ENCODE peak calls at places on chromosomes 3 and 15, in seven cellular contexts. One of them, this sample, is unnamed.

GRCh38 chr3:2823016-2823415 is 287.2 kb downstream of the IL5RA start:
- DNase-seq in neural progenitor cell: no peak
- DNase-seq in upper lobe of right lung: no peak
- DNase-seq in RWPE2: no peak
- DNase-seq in thoracic aorta: no peak
- DNase-seq in A549: no peak
- DNase-seq in fibroblast of lung: no peak
- DNase-seq in this sample: no peak

GRCh38 chr15:89136084-89136806 is 48.0 kb downstream of the ABHD2 start:
- DNase-seq in RWPE2: no peak
- DNase-seq in neural progenitor cell: no peak
- DNase-seq in upper lobe of right lung: no peak
- DNase-seq in thoracic aorta: no peak
- DNase-seq in A549: no peak
- DNase-seq in fibroblast of lung: no peak
- DNase-seq in this sample: no peak

GRCh38 chr3:115960799-115961198 is 337.5 kb downstream of the GAP43 start:
- DNase-seq in neural progenitor cell: no peak
- DNase-seq in RWPE2: no peak
- DNase-seq in A549: no peak
- DNase-seq in upper lobe of right lung: no peak
- DNase-seq in fibroblast of lung: no peak
- DNase-seq in thoracic aorta: no peak
- DNase-seq in this sample: no peak

GRCh38 chr3:59784164-59784563 is 734.3 kb upstream of the CFAP20DC start:
- DNase-seq in upper lobe of right lung: no peak
- DNase-seq in A549: no peak
- DNase-seq in fibroblast of lung: no peak
- DNase-seq in thoracic aorta: no peak
- DNase-seq in neural progenitor cell: no peak
- DNase-seq in RWPE2: no peak
- DNase-seq in this sample: no peak

GRCh38 chr3:171480526-171480925 is 20.3 kb upstream of the TNIK start:
- DNase-seq in neural progenitor cell: no peak
- DNase-seq in fibroblast of lung: no peak
- DNase-seq in thoracic aorta: no peak
- DNase-seq in A549: no peak
- DNase-seq in upper lobe of right lung: no peak
- DNase-seq in RWPE2: no peak
- DNase-seq in this sample: no peak

GRCh38 chr15:66698318-66698961 is 3.6 kb upstream of the SMAD6 start:
- DNase-seq in A549: peak; percentile 93
- DNase-seq in thoracic aorta: peak; percentile 42
- DNase-seq in neural progenitor cell: peak; percentile 91
- DNase-seq in upper lobe of right lung: peak; percentile 84
- DNase-seq in RWPE2: no peak
- DNase-seq in fibroblast of lung: peak; percentile 74
- DNase-seq in this sample: no peak

GRCh38 chr3:16802382-16802781 is 82.4 kb upstream of the PLCL2 start:
- DNase-seq in RWPE2: no peak
- DNase-seq in neural progenitor cell: no peak
- DNase-seq in A549: no peak
- DNase-seq in fibroblast of lung: no peak
- DNase-seq in thoracic aorta: no peak
- DNase-seq in upper lobe of right lung: no peak
- DNase-seq in this sample: no peak

GRCh38 chr3:170076715-170077238 is 39.0 kb downstream of the GPR160 start:
- DNase-seq in upper lobe of right lung: no peak
- DNase-seq in neural progenitor cell: no peak
- DNase-seq in RWPE2: no peak
- DNase-seq in A549: no peak
- DNase-seq in fibroblast of lung: peak; percentile 69
- DNase-seq in thoracic aorta: no peak
- DNase-seq in this sample: no peak

GRCh38 chr3:156630081-156630772 is 44.2 kb upstream of the TIPARP start:
- DNase-seq in thoracic aorta: no peak
- DNase-seq in neural progenitor cell: peak; percentile 19
- DNase-seq in A549: no peak
- DNase-seq in fibroblast of lung: no peak
- DNase-seq in RWPE2: no peak
- DNase-seq in upper lobe of right lung: no peak
- DNase-seq in this sample: no peak

GRCh38 chr15:38696120-38696727 is 131.6 kb upstream of the RASGRP1 start:
- DNase-seq in A549: no peak
- DNase-seq in fibroblast of lung: no peak
- DNase-seq in neural progenitor cell: no peak
- DNase-seq in RWPE2: no peak
- DNase-seq in upper lobe of right lung: no peak
- DNase-seq in thoracic aorta: no peak
- DNase-seq in this sample: no peak

GRCh38 chr3:16927485-16927884 is 42.7 kb downstream of the PLCL2 start:
- DNase-seq in thoracic aorta: no peak
- DNase-seq in A549: no peak
- DNase-seq in upper lobe of right lung: no peak
- DNase-seq in fibroblast of lung: no peak
- DNase-seq in neural progenitor cell: no peak
- DNase-seq in RWPE2: no peak
- DNase-seq in this sample: no peak

GRCh38 chr15:48976444-48977088 is 12.8 kb upstream of the SHC4 start:
- DNase-seq in thoracic aorta: no peak
- DNase-seq in neural progenitor cell: no peak
- DNase-seq in A549: no peak
- DNase-seq in RWPE2: no peak
- DNase-seq in fibroblast of lung: no peak
- DNase-seq in upper lobe of right lung: no peak
- DNase-seq in this sample: no peak

GRCh38 chr15:71496336-71496955 is 313.9 kb upstream of the NR2E3 start:
- DNase-seq in A549: no peak
- DNase-seq in upper lobe of right lung: no peak
- DNase-seq in thoracic aorta: no peak
- DNase-seq in fibroblast of lung: peak; percentile 25
- DNase-seq in RWPE2: no peak
- DNase-seq in neural progenitor cell: no peak
- DNase-seq in this sample: no peak

GRCh38 chr3:13268120-13268519 is 152.0 kb downstream of the NUP210 start:
- DNase-seq in RWPE2: no peak
- DNase-seq in neural progenitor cell: no peak
- DNase-seq in A549: no peak
- DNase-seq in upper lobe of right lung: no peak
- DNase-seq in fibroblast of lung: no peak
- DNase-seq in thoracic aorta: no peak
- DNase-seq in this sample: no peak

GRCh38 chr3:143820466-143821221 is 27.6 kb downstream of the SLC9A9 start:
- DNase-seq in fibroblast of lung: no peak
- DNase-seq in neural progenitor cell: no peak
- DNase-seq in A549: no peak
- DNase-seq in upper lobe of right lung: no peak
- DNase-seq in thoracic aorta: no peak
- DNase-seq in RWPE2: no peak
- DNase-seq in this sample: no peak

GRCh38 chr3:197750396-197750831 is 731 bp downstream of the FYTTD1 start:
- DNase-seq in fibroblast of lung: peak; percentile 67
- DNase-seq in neural progenitor cell: peak; percentile 83
- DNase-seq in RWPE2: peak; percentile 67
- DNase-seq in A549: peak; percentile 66
- DNase-seq in upper lobe of right lung: peak; percentile 85
- DNase-seq in thoracic aorta: peak; percentile 12
- DNase-seq in this sample: peak; percentile 40

GRCh38 chr3:178152988-178153387 is 383.2 kb upstream of the KCNMB2 start:
- DNase-seq in upper lobe of right lung: no peak
- DNase-seq in thoracic aorta: no peak
- DNase-seq in neural progenitor cell: no peak
- DNase-seq in RWPE2: no peak
- DNase-seq in fibroblast of lung: no peak
- DNase-seq in A549: no peak
- DNase-seq in this sample: no peak

GRCh38 chr3:171342200-171342599 is 118.0 kb downstream of the TNIK start:
- DNase-seq in A549: no peak
- DNase-seq in thoracic aorta: no peak
- DNase-seq in neural progenitor cell: no peak
- DNase-seq in upper lobe of right lung: no peak
- DNase-seq in RWPE2: no peak
- DNase-seq in fibroblast of lung: no peak
- DNase-seq in this sample: no peak

DNA sequence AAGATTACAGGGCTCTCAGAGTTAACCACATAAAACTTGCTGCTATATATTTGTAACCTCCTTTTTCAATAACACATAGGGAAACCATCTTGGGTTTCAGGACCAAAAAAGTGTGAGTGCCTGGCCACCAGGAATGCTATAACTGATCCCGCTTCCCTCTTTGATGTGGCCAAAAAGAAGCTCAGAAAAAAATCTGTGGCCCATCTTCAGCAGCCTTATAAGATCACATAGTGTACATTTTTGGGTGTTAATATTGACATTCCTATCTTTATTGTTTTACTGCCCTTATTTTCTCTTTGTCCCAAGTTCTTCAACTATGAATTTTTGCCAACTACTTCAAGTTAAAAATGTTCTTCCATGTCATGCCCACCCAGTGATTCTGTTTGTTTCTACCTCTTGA is 102.8 kb downstream of the LIPC start:
- DNase-seq in neural progenitor cell: no peak
- DNase-seq in thoracic aorta: no peak
- DNase-seq in A549: no peak
- DNase-seq in RWPE2: no peak
- DNase-seq in upper lobe of right lung: no peak
- DNase-seq in fibroblast of lung: no peak
- DNase-seq in this sample: no peak
- TF ChIP-seq CTCF in neural progenitor cell: no peak
- TF ChIP-seq CTCF in thoracic aorta: no peak
- TF ChIP-seq CTCF in A549: no peak
- TF ChIP-seq CTCF in RWPE2: no peak
- TF ChIP-seq CTCF in upper lobe of right lung: no peak
- TF ChIP-seq CTCF in fibroblast of lung: no peak
- TF ChIP-seq CTCF in this sample: no peak

GRCh38 chr3:138833908-138834358 is 795 bp downstream of the PIK3CB start:
- DNase-seq in neural progenitor cell: peak; percentile 13
- DNase-seq in thoracic aorta: no peak
- DNase-seq in fibroblast of lung: peak; percentile 51
- DNase-seq in upper lobe of right lung: no peak
- DNase-seq in A549: no peak
- DNase-seq in RWPE2: no peak
- DNase-seq in this sample: no peak
- TF ChIP-seq CTCF in neural progenitor cell: no peak
- TF ChIP-seq CTCF in thoracic aorta: peak; percentile 40
- TF ChIP-seq CTCF in fibroblast of lung: no peak
- TF ChIP-seq CTCF in upper lobe of right lung: no peak
- TF ChIP-seq CTCF in A549: no peak
- TF ChIP-seq CTCF in RWPE2: no peak
- TF ChIP-seq CTCF in this sample: no peak

DNA sequence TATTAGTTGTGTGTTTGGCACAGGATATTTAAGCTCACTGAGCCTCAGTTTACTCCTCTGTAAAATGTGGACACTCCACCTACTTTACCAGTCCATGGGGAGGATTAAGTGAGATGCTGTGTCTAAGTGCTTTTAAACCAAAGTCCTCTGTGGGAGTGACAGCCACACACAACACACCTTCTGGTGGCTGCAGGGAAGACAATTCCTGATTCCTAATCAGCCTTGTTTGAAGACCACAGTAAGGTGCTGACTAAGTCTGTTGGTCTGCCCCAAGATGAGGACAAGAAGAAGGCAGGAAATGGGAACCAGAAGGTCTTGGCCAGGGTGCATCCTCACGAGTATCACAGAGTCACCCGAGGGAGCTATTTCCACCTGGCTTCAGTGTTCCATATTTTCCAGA is 52.3 kb downstream of the EPHB1 start:
- DNase-seq in upper lobe of right lung: no peak
- DNase-seq in thoracic aorta: no peak
- DNase-seq in RWPE2: no peak
- DNase-seq in fibroblast of lung: no peak
- DNase-seq in A549: no peak
- DNase-seq in neural progenitor cell: no peak
- DNase-seq in this sample: no peak
- TF ChIP-seq CTCF in upper lobe of right lung: no peak
- TF ChIP-seq CTCF in thoracic aorta: no peak
- TF ChIP-seq CTCF in RWPE2: no peak
- TF ChIP-seq CTCF in fibroblast of lung: no peak
- TF ChIP-seq CTCF in A549: no peak
- TF ChIP-seq CTCF in neural progenitor cell: no peak
- TF ChIP-seq CTCF in this sample: no peak

GRCh38 chr3:154779571-154779970 is 300.5 kb upstream of the MME start:
- DNase-seq in RWPE2: no peak
- DNase-seq in A549: no peak
- DNase-seq in thoracic aorta: no peak
- DNase-seq in upper lobe of right lung: no peak
- DNase-seq in fibroblast of lung: peak; percentile 98
- DNase-seq in neural progenitor cell: no peak
- DNase-seq in this sample: no peak

GRCh38 chr3:154780263-154780662 is 299.9 kb upstream of the MME start:
- DNase-seq in thoracic aorta: no peak
- DNase-seq in neural progenitor cell: peak; percentile 33
- DNase-seq in fibroblast of lung: no peak
- DNase-seq in RWPE2: no peak
- DNase-seq in A549: no peak
- DNase-seq in upper lobe of right lung: no peak
- DNase-seq in this sample: no peak

GRCh38 chr3:154782151-154782550 is 298.0 kb upstream of the MME start:
- DNase-seq in neural progenitor cell: no peak
- DNase-seq in fibroblast of lung: peak; percentile 65
- DNase-seq in upper lobe of right lung: no peak
- DNase-seq in thoracic aorta: no peak
- DNase-seq in A549: no peak
- DNase-seq in RWPE2: no peak
- DNase-seq in this sample: no peak

GRCh38 chr3:154783053-154784037 is 296.8 kb upstream of the MME start:
- DNase-seq in upper lobe of right lung: no peak
- DNase-seq in RWPE2: no peak
- DNase-seq in A549: no peak
- DNase-seq in thoracic aorta: no peak
- DNase-seq in fibroblast of lung: peak; percentile 34
- DNase-seq in neural progenitor cell: no peak
- DNase-seq in this sample: no peak

GRCh38 chr3:154781595-154781994 is 298.5 kb upstream of the MME start:
- DNase-seq in A549: no peak
- DNase-seq in neural progenitor cell: no peak
- DNase-seq in fibroblast of lung: no peak
- DNase-seq in thoracic aorta: no peak
- DNase-seq in RWPE2: no peak
- DNase-seq in upper lobe of right lung: no peak
- DNase-seq in this sample: no peak
- TF ChIP-seq CTCF in A549: no peak
- TF ChIP-seq CTCF in neural progenitor cell: peak; percentile 5
- TF ChIP-seq CTCF in fibroblast of lung: no peak
- TF ChIP-seq CTCF in thoracic aorta: no peak
- TF ChIP-seq CTCF in RWPE2: no peak
- TF ChIP-seq CTCF in upper lobe of right lung: no peak
- TF ChIP-seq CTCF in this sample: no peak

This sample was measured in omental fat pad.